ENCODE peak calls at places on chromosomes 2 and 18, in six cellular contexts. One of them, this sample, is unnamed.

GRCh38 chr2:23605236-23605635 is 220.3 kb downstream of the KLHL29 start:
- DNase-seq in H1: no peak
- DNase-seq in A549: no peak
- DNase-seq in Peyer's patch: peak
- DNase-seq in IMR-90: no peak
- DNase-seq in breast epithelium: no peak
- DNase-seq in this sample: no peak

GRCh38 chr2:23430263-23430662 is 45.3 kb downstream of the KLHL29 start:
- DNase-seq in H1: peak
- DNase-seq in A549: no peak
- DNase-seq in Peyer's patch: no peak
- DNase-seq in IMR-90: peak
- DNase-seq in breast epithelium: peak
- DNase-seq in this sample: peak

GRCh38 chr2:46569061-46569560 is 89.7 kb downstream of the TMEM247 start:
- DNase-seq in H1: no peak
- DNase-seq in A549: no peak
- DNase-seq in Peyer's patch: no peak
- DNase-seq in IMR-90: peak
- DNase-seq in breast epithelium: no peak
- DNase-seq in this sample: no peak

GRCh38 chr18:80168982-80169381 is 59.9 kb downstream of the ADNP2 start:
- DNase-seq in H1: no peak
- DNase-seq in A549: no peak
- DNase-seq in Peyer's patch: peak
- DNase-seq in IMR-90: no peak
- DNase-seq in breast epithelium: no peak
- DNase-seq in this sample: no peak

GRCh38 chr2:137659616-137660015 is 304.7 kb upstream of the HNMT start:
- DNase-seq in H1: no peak
- DNase-seq in A549: peak
- DNase-seq in Peyer's patch: no peak
- DNase-seq in IMR-90: no peak
- DNase-seq in breast epithelium: no peak
- DNase-seq in this sample: no peak

GRCh38 chr2:105919826-105920225 is 175.1 kb downstream of the NCK2 start:
- DNase-seq in H1: peak
- DNase-seq in A549: peak
- DNase-seq in Peyer's patch: no peak
- DNase-seq in IMR-90: peak
- DNase-seq in breast epithelium: no peak
- DNase-seq in this sample: no peak

GRCh38 chr2:28952806-28953190 is 28.3 kb upstream of the TOGARAM2 start:
- DNase-seq in H1: no peak
- DNase-seq in A549: peak
- DNase-seq in Peyer's patch: no peak
- DNase-seq in IMR-90: no peak
- DNase-seq in breast epithelium: no peak
- DNase-seq in this sample: no peak

GRCh38 chr2:8548065-8548870 is 133.6 kb upstream of the ID2 start:
- DNase-seq in H1: no peak
- DNase-seq in A549: no peak
- DNase-seq in Peyer's patch: no peak
- DNase-seq in IMR-90: no peak
- DNase-seq in breast epithelium: no peak
- DNase-seq in this sample: no peak

GRCh38 chr2:157492189-157492773 is 48.4 kb upstream of the CYTIP start:
- DNase-seq in H1: peak
- DNase-seq in A549: peak
- DNase-seq in Peyer's patch: peak
- DNase-seq in IMR-90: peak
- DNase-seq in breast epithelium: peak
- DNase-seq in this sample: peak

GRCh38 chr2:230654057-230654456 is 58.6 kb upstream of the CAB39 start:
- DNase-seq in H1: no peak
- DNase-seq in A549: no peak
- DNase-seq in Peyer's patch: no peak
- DNase-seq in IMR-90: no peak
- DNase-seq in breast epithelium: no peak
- DNase-seq in this sample: no peak
- TF ChIP-seq POLR2A in H1: no peak
- TF ChIP-seq POLR2A in A549: no peak
- TF ChIP-seq POLR2A in Peyer's patch: no peak
- TF ChIP-seq POLR2A in IMR-90: no peak
- TF ChIP-seq POLR2A in breast epithelium: no peak
- TF ChIP-seq POLR2A in this sample: no peak

GRCh38 chr2:240564191-240564570 is 4.0 kb downstream of the DUSP28 start:
- DNase-seq in H1: peak
- DNase-seq in A549: no peak
- DNase-seq in Peyer's patch: no peak
- DNase-seq in IMR-90: no peak
- DNase-seq in breast epithelium: no peak
- DNase-seq in this sample: no peak
- TF ChIP-seq POLR2A in H1: no peak
- TF ChIP-seq POLR2A in A549: no peak
- TF ChIP-seq POLR2A in Peyer's patch: no peak
- TF ChIP-seq POLR2A in IMR-90: no peak
- TF ChIP-seq POLR2A in breast epithelium: no peak
- TF ChIP-seq POLR2A in this sample: no peak

GRCh38 chr2:61017003-61017555 is 441 bp upstream of the PEX13 start:
- DNase-seq in H1: peak
- DNase-seq in A549: peak
- DNase-seq in Peyer's patch: peak
- DNase-seq in IMR-90: peak
- DNase-seq in breast epithelium: peak
- DNase-seq in this sample: peak
- TF ChIP-seq POLR2A in H1: no peak
- TF ChIP-seq POLR2A in A549: peak
- TF ChIP-seq POLR2A in Peyer's patch: peak
- TF ChIP-seq POLR2A in IMR-90: no peak
- TF ChIP-seq POLR2A in breast epithelium: peak
- TF ChIP-seq POLR2A in this sample: no peak

GRCh38 chr2:44936715-44937687 is 4.5 kb upstream of the SIX3 start:
- DNase-seq in H1: peak
- DNase-seq in A549: no peak
- DNase-seq in Peyer's patch: peak
- DNase-seq in IMR-90: no peak
- DNase-seq in breast epithelium: no peak
- DNase-seq in this sample: no peak

GRCh38 chr2:44936275-44936674 is 5.2 kb upstream of the SIX3 start:
- DNase-seq in H1: no peak
- DNase-seq in A549: no peak
- DNase-seq in Peyer's patch: peak
- DNase-seq in IMR-90: no peak
- DNase-seq in breast epithelium: no peak
- DNase-seq in this sample: no peak

GRCh38 chr2:44938287-44939073 is 3.0 kb upstream of the SIX3 start:
- DNase-seq in H1: peak
- DNase-seq in A549: peak
- DNase-seq in Peyer's patch: peak
- DNase-seq in IMR-90: no peak
- DNase-seq in breast epithelium: no peak
- DNase-seq in this sample: no peak

GRCh38 chr2:44939074-44940052 is 2.1 kb upstream of the SIX3 start:
- DNase-seq in H1: peak
- DNase-seq in A549: no peak
- DNase-seq in Peyer's patch: peak
- DNase-seq in IMR-90: no peak
- DNase-seq in breast epithelium: no peak
- DNase-seq in this sample: no peak

GRCh38 chr2:44937688-44938240 is 3.7 kb upstream of the SIX3 start:
- DNase-seq in H1: peak
- DNase-seq in A549: peak
- DNase-seq in Peyer's patch: peak
- DNase-seq in IMR-90: no peak
- DNase-seq in breast epithelium: no peak
- DNase-seq in this sample: no peak
- TF ChIP-seq POLR2A in H1: no peak
- TF ChIP-seq POLR2A in A549: peak
- TF ChIP-seq POLR2A in Peyer's patch: no peak
- TF ChIP-seq POLR2A in IMR-90: no peak
- TF ChIP-seq POLR2A in breast epithelium: no peak
- TF ChIP-seq POLR2A in this sample: no peak

GRCh38 chr2:178480227-178481181 is at the start of gene PLEKHA3:
- DNase-seq in H1: peak
- DNase-seq in A549: peak
- DNase-seq in Peyer's patch: peak
- DNase-seq in IMR-90: peak
- DNase-seq in breast epithelium: peak
- DNase-seq in this sample: peak
- TF ChIP-seq POLR2A in H1: peak
- TF ChIP-seq POLR2A in A549: peak
- TF ChIP-seq POLR2A in Peyer's patch: peak
- TF ChIP-seq POLR2A in IMR-90: peak
- TF ChIP-seq POLR2A in breast epithelium: no peak
- TF ChIP-seq POLR2A in this sample: peak

DNA sequence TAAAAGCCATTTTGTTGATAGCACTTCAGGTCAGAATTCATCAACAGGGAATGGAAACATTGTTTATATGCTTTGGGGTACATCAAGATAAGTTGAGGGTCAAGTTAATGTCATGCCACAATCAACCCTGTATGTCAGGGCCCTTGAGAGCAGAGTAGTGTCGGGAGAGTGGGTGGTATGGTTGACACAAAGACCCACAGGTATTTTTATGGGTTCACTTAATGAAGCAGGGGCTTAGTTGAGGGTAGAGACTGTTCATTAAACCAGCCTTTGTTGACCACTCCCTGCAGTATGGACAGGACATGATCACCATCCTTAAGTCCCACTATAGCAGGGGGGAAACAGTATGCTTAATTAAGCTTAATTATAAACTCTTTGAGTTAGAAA is 5.7 kb downstream of the RPL37A start:
- DNase-seq in H1: no peak
- DNase-seq in A549: no peak
- DNase-seq in Peyer's patch: no peak
- DNase-seq in IMR-90: no peak
- DNase-seq in breast epithelium: no peak
- DNase-seq in this sample: no peak
- TF ChIP-seq POLR2A in H1: peak
- TF ChIP-seq POLR2A in A549: no peak
- TF ChIP-seq POLR2A in Peyer's patch: no peak
- TF ChIP-seq POLR2A in IMR-90: no peak
- TF ChIP-seq POLR2A in breast epithelium: no peak
- TF ChIP-seq POLR2A in this sample: no peak

This sample was measured in H54.